ENCODE peak calls at places on chromosomes 1 and 21, in six cellular contexts. W, I, G, U, Q and H are unnamed samples.

GRCh38 chr1:48761986-48762385 is 14.7 kb downstream of the BEND5 start:
- DNase-seq in W (no peak), I (no peak), G (no peak), U (no peak), Q (no peak), H (no peak)

GRCh38 chr1:24085546-24085945 is 26.4 kb downstream of the MYOM3 start:
- DNase-seq in W (no peak), I (peak), G (no peak), U (no peak), Q (no peak), H (no peak)

GRCh38 chr21:34912022-34912933 is 136.8 kb downstream of the RUNX1 start:
- DNase-seq in W (peak), I (no peak), G (no peak), U (no peak), Q (no peak), H (no peak)

GRCh38 chr1:234746798-234747196 is 136.8 kb upstream of the IRF2BP2 start:
- DNase-seq in W (no peak), I (no peak), G (peak), U (no peak), Q (no peak), H (no peak)

GRCh38 chr1:65813956-65814355 is 21.3 kb downstream of the PDE4B start:
- DNase-seq in W (no peak), I (no peak), G (no peak), U (no peak), Q (no peak), H (no peak)

GRCh38 chr1:37691497-37692077 is 729 bp upstream of the CDCA8 start:
- DNase-seq in W (peak), I (no peak), G (peak), U (peak), Q (no peak), H (peak)

GRCh38 chr1:8238141-8239038 is 79.5 kb upstream of the SLC45A1 start:
- DNase-seq in W (peak), I (no peak), G (no peak), U (no peak), Q (no peak), H (no peak)

GRCh38 chr1:233569636-233570035 is 44.3 kb upstream of the KCNK1 start:
- DNase-seq in W (peak), I (no peak), G (no peak), U (no peak), Q (no peak), H (no peak)

GRCh38 chr1:6509603-6510291 is 18.3 kb upstream of the PLEKHG5 start:
- DNase-seq in W (no peak), I (no peak), G (no peak), U (no peak), Q (no peak), H (no peak)

GRCh38 chr1:24526940-24527542 is 24.4 kb downstream of the RCAN3 start:
- DNase-seq in W (peak), I (no peak), G (no peak), U (no peak), Q (peak), H (no peak)

GRCh38 chr1:37932759-37933158 is 14.1 kb downstream of the INPP5B start:
- DNase-seq in W (peak), I (no peak), G (no peak), U (no peak), Q (no peak), H (no peak)

GRCh38 chr1:228036701-228037231 is 30.0 kb downstream of the WNT3A start:
- DNase-seq in W (no peak), I (no peak), G (no peak), U (no peak), Q (no peak), H (peak)